ENCODE peak calls at places on chromosome 13, in five cellular contexts. Z is H9, V is transverse colon, K is WTC11, I is left ventricle myocardium inferior. S is an unnamed sample.

GRCh38 chr13:36548129-36548528 is 115.8 kb downstream of the CCNA1 start:
- DNase-seq in Z (no peak), V (no peak), K (no peak), I (peak; percentile 16), S (no peak)

GRCh38 chr13:29993716-29994488 is 143.5 kb upstream of the UBL3 start:
- DNase-seq in Z (no peak), V (no peak), K (no peak), I (no peak), S (no peak)

GRCh38 chr13:64371045-64371444 is 2859.1 kb downstream of the PCDH9 start:
- DNase-seq in Z (no peak), V (no peak), K (no peak), I (no peak), S (no peak)

GRCh38 chr13:70183041-70183440 is 74.8 kb upstream of the KLHL1 start:
- DNase-seq in Z (no peak), V (no peak), K (no peak), I (no peak), S (no peak)

GRCh38 chr13:33014291-33014690 is 1.9 kb upstream of the KL start:
- DNase-seq in Z (no peak), V (no peak), K (no peak), I (no peak), S (no peak)

GRCh38 chr13:20332361-20333096 is 100.4 kb upstream of the GJB6 start:
- DNase-seq in Z (no peak), V (no peak), K (no peak), I (no peak), S (no peak)

GRCh38 chr13:94322925-94323324 is 156.6 kb downstream of the DCT start:
- DNase-seq in Z (no peak), V (no peak), K (no peak), I (no peak), S (no peak)

GRCh38 chr13:95677564-95678386 is 836 bp downstream of the DNAJC3 start:
- DNase-seq in Z (peak; percentile 47), V (peak; percentile 63), K (peak; percentile 43), I (no peak), S (no peak)

GRCh38 chr13:66224644-66225043 is 1005.5 kb downstream of the PCDH9 start:
- DNase-seq in Z (peak; percentile 62), V (no peak), K (no peak), I (no peak), S (no peak)

GRCh38 chr13:102440259-102440936 is 38.5 kb upstream of the FGF14 start:
- DNase-seq in Z (no peak), V (peak; percentile 42), K (no peak), I (no peak), S (no peak)

GRCh38 chr13:97975851-97976550 is 22.5 kb downstream of the IPO5 start:
- DNase-seq in Z (peak; percentile 90), V (peak; percentile 93), K (peak; percentile 89), I (peak; percentile 92), S (peak; percentile 93)

GRCh38 chr13:73428706-73429105 is 369.9 kb downstream of the KLF5 start:
- DNase-seq in Z (no peak), V (no peak), K (no peak), I (no peak), S (no peak)

GRCh38 chr13:80361883-80362327 is 21.0 kb upstream of the SPRY2 start:
- DNase-seq in Z (peak; percentile 36), V (no peak), K (no peak), I (no peak), S (no peak)

GRCh38 chr13:20160346-20161274 is at the start of gene GJA3:
- DNase-seq in Z (peak; percentile 77), V (no peak), K (peak; percentile 71), I (peak; percentile 64), S (peak; percentile 21)

GRCh38 chr13:69935043-69935442 is 172.6 kb upstream of the ATXN8OS start:
- DNase-seq in Z (no peak), V (no peak), K (no peak), I (no peak), S (no peak)

GRCh38 chr13:51262501-51263211 is 40.5 kb downstream of the FAM124A start:
- DNase-seq in Z (no peak), V (no peak), K (no peak), I (no peak), S (no peak)

GRCh38 chr13:32150239-32150638 is 118.7 kb downstream of the FRY start:
- DNase-seq in Z (no peak), V (no peak), K (no peak), I (no peak), S (no peak)

GRCh38 chr13:50410921-50411712 is 395.9 kb downstream of the KCNRG start:
- DNase-seq in Z (no peak), V (no peak), K (no peak), I (no peak), S (no peak)

GRCh38 chr13:83618966-83619365 is 263.3 kb downstream of the SLITRK1 start:
- DNase-seq in Z (no peak), V (no peak), K (no peak), I (no peak), S (no peak)

GRCh38 chr13:60617863-60618733 is 221.1 kb downstream of the TDRD3 start:
- DNase-seq in Z (peak; percentile 69), V (no peak), K (peak; percentile 38), I (no peak), S (peak; percentile 14)

GRCh38 chr13:94382520-94382919 is 97.0 kb downstream of the DCT start:
- DNase-seq in Z (no peak), V (no peak), K (no peak), I (no peak), S (no peak)

GRCh38 chr13:112346173-112346898 is 29.8 kb upstream of the SPACA7 start:
- DNase-seq in Z (peak; percentile 70), V (no peak), K (peak; percentile 58), I (no peak), S (peak; percentile 17)

GRCh38 chr13:42821437-42821836 is 40.1 kb downstream of the FAM216B start:
- DNase-seq in Z (no peak), V (no peak), K (no peak), I (no peak), S (no peak)

GRCh38 chr13:42970824-42971669 is 21.0 kb downstream of the EPSTI1 start:
- DNase-seq in Z (peak; percentile 48), V (peak; percentile 50), K (peak; percentile 41), I (no peak), S (peak; percentile 51)

GRCh38 chr13:43537124-43537523 is 249.6 kb downstream of the ENOX1 start:
- DNase-seq in Z (no peak), V (no peak), K (no peak), I (no peak), S (no peak)

GRCh38 chr13:41603917-41604316 is 146.6 kb downstream of the RGCC start:
- DNase-seq in Z (no peak), V (no peak), K (no peak), I (no peak), S (no peak)

GRCh38 chr13:112177459-112177858 is 110.5 kb downstream of the SOX1 start:
- DNase-seq in Z (no peak), V (no peak), K (no peak), I (no peak), S (no peak)

GRCh38 chr13:41565221-41565620 is 107.9 kb downstream of the RGCC start:
- DNase-seq in Z (no peak), V (no peak), K (no peak), I (no peak), S (no peak)

GRCh38 chr13:102940143-102940542 is 94.3 kb downstream of the ERCC5 start:
- DNase-seq in Z (peak; percentile 50), V (no peak), K (peak; percentile 51), I (no peak), S (no peak)

GRCh38 chr13:46593403-46593802 is 40.4 kb downstream of the LRCH1 start:
- DNase-seq in Z (no peak), V (no peak), K (no peak), I (no peak), S (no peak)

GRCh38 chr13:66391322-66391721 is 838.8 kb downstream of the PCDH9 start:
- DNase-seq in Z (no peak), V (no peak), K (no peak), I (no peak), S (no peak)

GRCh38 chr13:111153279-111153976 is 38.3 kb downstream of the ARHGEF7 start:
- DNase-seq in Z (peak; percentile 95), V (peak; percentile 94), K (peak; percentile 93), I (peak; percentile 94), S (peak; percentile 94)

GRCh38 chr13:111152836-111153235 is 37.7 kb downstream of the ARHGEF7 start:
- DNase-seq in Z (no peak), V (no peak), K (no peak), I (no peak), S (no peak)

GRCh38 chr13:111156421-111156820 is 41.3 kb downstream of the ARHGEF7 start:
- DNase-seq in Z (no peak), V (no peak), K (no peak), I (no peak), S (no peak)

GRCh38 chr13:111158136-111158805 is 43.2 kb downstream of the ARHGEF7 start:
- DNase-seq in Z (no peak), V (no peak), K (no peak), I (no peak), S (no peak)

DNA sequence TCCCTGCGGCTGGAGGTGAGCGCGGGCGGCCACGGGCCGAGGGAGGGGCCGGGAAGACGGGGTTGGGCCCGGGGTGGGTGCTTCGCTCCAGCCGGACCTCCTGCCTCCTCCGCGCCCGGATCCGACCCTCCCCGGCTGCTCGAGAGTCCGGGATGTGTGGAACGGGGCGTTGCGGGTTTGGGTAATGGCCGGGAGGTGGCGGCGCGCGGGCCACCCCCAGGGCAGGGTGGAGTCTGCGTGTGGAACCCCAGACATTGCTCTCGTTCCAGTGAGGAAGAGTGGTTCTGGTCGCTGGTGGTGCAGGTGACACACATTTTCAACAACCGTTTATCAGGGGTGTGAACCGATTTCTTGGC is 38.8 kb downstream of the ARHGEF7 start:
- DNase-seq in Z (no peak), V (peak; percentile 62), K (no peak), I (peak; percentile 49), S (no peak)
- TF ChIP-seq CTCF in Z (peak; percentile 37), V (no peak), K (no peak), I (peak; percentile 31), S (no peak)

GRCh38 chr13:110883539-110883938 is 31.3 kb downstream of the ANKRD10 start:
- DNase-seq in Z (no peak), V (no peak), K (no peak), I (no peak), S (no peak)
- TF ChIP-seq CTCF in Z (no peak), V (no peak), K (no peak), I (no peak), S (no peak)

DNA sequence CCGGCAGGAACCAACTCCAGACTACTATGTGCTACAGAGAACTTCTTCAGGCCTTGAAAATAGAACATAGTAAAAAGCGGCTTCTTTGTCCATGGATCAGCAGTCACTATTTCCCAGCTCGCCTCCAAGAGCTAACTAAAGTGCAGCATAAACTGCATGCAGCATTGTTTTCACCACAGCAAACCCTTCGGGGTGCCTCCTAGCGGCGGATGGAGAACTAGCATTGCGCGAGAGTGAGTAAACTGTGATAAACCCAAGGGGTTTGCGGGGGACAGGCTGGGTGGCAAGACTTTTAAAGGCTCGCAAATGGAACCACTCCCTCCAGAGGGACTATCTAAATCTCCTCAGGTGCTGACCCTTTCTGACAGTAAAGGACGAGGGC is 21.6 kb upstream of the SGCG start:
- DNase-seq in Z (peak; percentile 76), V (no peak), K (peak; percentile 85), I (peak; percentile 33), S (peak; percentile 74)
- TF ChIP-seq CTCF in Z (peak; percentile 88), V (peak; percentile 32), K (peak; percentile 67), I (peak; percentile 70), S (peak; percentile 74)

DNA sequence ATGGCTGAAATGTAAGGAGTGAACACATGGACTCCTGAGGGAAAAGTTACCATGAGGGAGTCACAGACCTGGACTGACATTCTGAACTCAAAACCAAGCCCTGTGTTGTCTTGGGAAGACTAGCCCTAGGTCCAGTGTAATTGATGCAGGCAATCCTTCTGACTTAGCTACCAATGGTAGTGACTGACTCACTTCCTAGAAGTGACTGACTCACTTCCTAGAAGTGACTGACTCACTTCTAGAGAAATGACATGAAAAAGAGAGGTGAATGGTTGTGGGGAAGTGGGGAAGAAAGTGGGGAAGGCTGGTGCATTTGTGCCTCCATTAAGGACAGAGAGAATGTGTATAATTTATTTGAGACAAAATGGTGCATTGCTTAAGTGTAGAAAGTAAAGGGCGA is 49.9 kb downstream of the EDNRB start:
- DNase-seq in Z (no peak), V (no peak), K (no peak), I (no peak), S (no peak)
- TF ChIP-seq CTCF in Z (no peak), V (no peak), K (no peak), I (no peak), S (no peak)

S was measured in endothelial cell.